ENCODE peak calls at places on chromosomes 7 and 10, in nine cellular contexts. B, S, R, G, T, D, E, M and P are unnamed samples.

GRCh38 chr7:121547341-121548092 is 151.4 kb upstream of the FAM3C start:
- DNase-seq in B (peak; percentile 87), T (peak; percentile 75), E (peak; percentile 80), D (peak; percentile 83), S (peak; percentile 51), G (peak; percentile 76), R (peak; percentile 75), M (peak; percentile 63), P (peak; percentile 85)

GRCh38 chr10:71448146-71448545 is 51.4 kb downstream of the CDH23 start:
- DNase-seq in S (no peak), B (no peak), D (no peak), M (no peak), E (no peak), R (no peak), T (no peak), G (no peak), P (no peak)

GRCh38 chr10:21364196-21365114 is 161.0 kb downstream of the SKIDA1 start:
- DNase-seq in T (no peak), D (peak; percentile 44), E (peak; percentile 85), G (peak; percentile 97), S (no peak), R (peak; percentile 89), B (peak; percentile 87), M (peak; percentile 94), P (no peak)

GRCh38 chr10:25209618-25210017 is 34.8 kb downstream of the GPR158 start:
- DNase-seq in E (no peak), M (no peak), B (no peak), T (no peak), S (no peak), D (no peak), G (no peak), R (no peak), P (no peak)

GRCh38 chr7:7524121-7524520 is 11.6 kb downstream of the COL28A1 start:
- DNase-seq in S (no peak), M (no peak), R (no peak), T (no peak), B (peak; percentile 41), E (no peak), G (no peak), D (no peak), P (no peak)

GRCh38 chr7:2253021-2253420 is 11.0 kb downstream of the NUDT1 start:
- DNase-seq in B (no peak), M (no peak), D (no peak), S (no peak), E (no peak), T (no peak), R (no peak), G (no peak), P (no peak)

GRCh38 chr7:6203381-6203780 is 69.0 kb downstream of the CYTH3 start:
- DNase-seq in D (no peak), B (no peak), R (no peak), G (no peak), M (no peak), E (no peak), T (no peak), S (no peak), P (no peak)

GRCh38 chr10:70461397-70462348 is 16.9 kb upstream of the PALD1 start:
- DNase-seq in S (peak; percentile 85), G (peak; percentile 89), B (peak; percentile 74), R (peak; percentile 77), E (peak; percentile 92), M (peak; percentile 67), D (peak; percentile 72), T (peak; percentile 74), P (peak; percentile 58)

GRCh38 chr7:99737726-99738125 is 2.7 kb upstream of the CYP3A7 start:
- DNase-seq in G (no peak), E (no peak), T (no peak), S (no peak), R (no peak), D (no peak), M (no peak), B (no peak), P (no peak)

GRCh38 chr10:132253092-132253687 is 54.6 kb downstream of the STK32C start:
- DNase-seq in D (no peak), E (peak; percentile 39), G (no peak), R (no peak), T (no peak), B (no peak), S (no peak), M (no peak), P (no peak)

GRCh38 chr7:78912781-78913180 is 540.7 kb downstream of the MAGI2 start:
- DNase-seq in G (peak; percentile 29), S (no peak), B (peak; percentile 44), T (no peak), R (no peak), M (no peak), D (no peak), E (no peak), P (no peak)

GRCh38 chr10:28418069-28418468 is 114.8 kb upstream of the WAC start:
- DNase-seq in B (no peak), E (no peak), M (no peak), D (no peak), T (no peak), R (no peak), G (no peak), S (no peak), P (no peak)

GRCh38 chr7:101593556-101593955 is 35.5 kb downstream of the MYL10 start:
- DNase-seq in S (no peak), M (no peak), D (no peak), R (no peak), G (no peak), T (no peak), E (no peak), B (no peak), P (no peak)

GRCh38 chr7:116145245-116145852 is 65.0 kb upstream of the TES start:
- DNase-seq in R (no peak), G (no peak), E (no peak), B (no peak), S (no peak), M (no peak), D (no peak), T (no peak), P (peak; percentile 78)

GRCh38 chr10:126905776-126906703 is 812 bp downstream of the DOCK1 start:
- DNase-seq in M (no peak), G (no peak), E (peak; percentile 88), B (peak; percentile 75), R (peak; percentile 81), D (peak; percentile 56), S (peak; percentile 83), T (no peak), P (no peak)

GRCh38 chr7:17663056-17663675 is 277.1 kb downstream of the SNX13 start:
- DNase-seq in D (peak; percentile 19), R (no peak), T (no peak), B (peak; percentile 94), S (no peak), M (no peak), G (peak; percentile 67), E (no peak), P (no peak)

GRCh38 chr10:133336131-133337078 is at the start of gene CALY:
- DNase-seq in B (peak; percentile 15), G (no peak), D (no peak), E (peak; percentile 82), R (peak; percentile 80), S (peak; percentile 92), T (no peak), M (no peak), P (no peak)
- H2AFZ ChIP-seq in B (no peak within 1 kb of the TSS), G (no peak within 1 kb of the TSS), D (no peak within 1 kb of the TSS), E (no peak within 1 kb of the TSS), R (no peak within 1 kb of the TSS), S (no peak within 1 kb of the TSS), T (no peak within 1 kb of the TSS), M (no peak within 1 kb of the TSS), P (no peak within 1 kb of the TSS)

GRCh38 chr7:138233189-138233588 is 156.9 kb downstream of the AKR1D1 start:
- DNase-seq in M (no peak), S (no peak), T (no peak), E (no peak), D (no peak), G (no peak), R (no peak), B (no peak), P (no peak)
- TF ChIP-seq EZH2phosphoT487 in M (no peak), S (no peak), T (no peak), E (no peak), D (no peak), G (no peak), R (no peak), B (no peak), P (no peak)

DNA sequence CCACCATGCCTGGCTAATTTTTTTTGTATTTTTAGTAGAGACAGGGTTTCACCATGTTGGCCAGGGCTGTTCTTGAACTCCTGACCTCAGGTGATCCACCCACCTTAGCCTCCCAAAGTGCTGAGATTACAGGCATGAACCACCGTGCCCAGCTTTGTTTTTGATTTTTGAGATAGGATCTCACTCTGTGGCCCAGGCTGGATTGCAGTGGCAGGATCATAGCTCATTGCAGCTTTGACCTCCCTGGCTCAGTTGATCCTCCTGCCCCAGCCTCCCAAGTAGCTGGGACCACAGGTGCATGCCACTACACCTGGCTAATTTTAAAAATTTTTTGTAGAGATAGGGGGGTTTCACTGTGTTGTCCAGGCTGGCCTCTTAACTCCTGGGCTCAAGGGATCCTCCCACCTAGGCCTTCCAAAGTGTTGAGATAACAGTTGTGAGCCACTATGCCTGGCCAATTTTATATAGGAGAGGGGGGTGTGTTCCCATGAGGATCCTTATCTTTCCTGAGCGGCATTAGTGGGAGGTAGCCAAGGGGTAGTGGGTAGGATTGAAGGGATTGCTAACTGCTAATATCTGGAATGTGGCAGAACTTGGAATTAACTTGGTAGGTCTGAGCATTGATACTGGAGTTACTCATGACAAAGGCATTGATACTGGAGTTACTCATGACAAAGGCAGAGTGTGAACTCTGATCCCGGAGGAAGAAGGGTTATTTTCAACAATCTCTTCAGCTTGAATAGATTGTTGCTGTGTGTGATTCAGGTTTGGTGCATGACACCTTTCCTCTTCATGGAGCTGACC is 1.0 kb upstream of the NOLC1 start:
- DNase-seq in R (no peak), B (peak; percentile 81), M (no peak), E (no peak), D (peak; percentile 25), T (no peak), G (peak; percentile 63), S (no peak), P (no peak)
- H3K4me2 ChIP-seq in R (peak overlapping the region; percentile 61), B (peak overlapping the region; percentile 97), M (peak overlapping the region; percentile 68), E (peak overlapping the region; percentile 61), D (peak overlapping the region; percentile 69), T (peak overlapping the region; percentile 60), G (peak overlapping the region; percentile 79), S (peak overlapping the region; percentile 93), P (peak overlapping the region; percentile 58)

GRCh38 chr7:20558963-20559716 is 56.3 kb upstream of the ABCB5 start:
- DNase-seq in S (peak; percentile 44), E (no peak), M (no peak), T (no peak), R (no peak), B (no peak), D (no peak), G (no peak), P (no peak)

GRCh38 chr7:20559883-20560282 is 55.6 kb upstream of the ABCB5 start:
- DNase-seq in E (no peak), G (no peak), S (no peak), T (no peak), B (no peak), M (no peak), R (no peak), D (no peak), P (no peak)

GRCh38 chr7:20556091-20556490 is 59.4 kb upstream of the ABCB5 start:
- DNase-seq in D (no peak), R (no peak), S (no peak), B (no peak), G (no peak), E (no peak), M (no peak), T (no peak), P (no peak)

DNA sequence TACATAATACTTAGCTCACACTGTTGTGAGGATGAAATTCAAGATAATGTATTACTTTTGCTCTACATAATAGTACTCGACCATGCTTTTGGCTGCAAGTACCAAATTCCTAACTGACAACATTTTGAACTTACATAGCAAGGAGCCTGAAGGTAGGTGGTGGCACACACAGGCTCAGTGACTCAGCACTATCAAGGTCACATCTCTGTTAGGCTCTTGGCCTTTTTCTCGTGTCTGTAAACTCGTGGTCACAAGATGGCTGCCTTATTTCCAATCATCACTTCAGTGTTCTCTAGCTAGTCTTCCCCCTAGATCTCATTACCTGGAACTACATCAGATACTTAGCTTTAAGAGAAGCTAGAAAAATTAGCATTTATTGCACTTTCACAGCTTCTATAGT is 61.4 kb upstream of the ABCB5 start:
- DNase-seq in M (no peak), T (no peak), G (no peak), R (no peak), D (no peak), B (no peak), S (no peak), E (peak; percentile 11), P (no peak)
- H2AFZ ChIP-seq in M (peak overlapping the region; percentile 75), T (no peak overlapping the region), G (peak overlapping the region; percentile 34), R (no peak overlapping the region), D (no peak overlapping the region), B (no peak overlapping the region), S (no peak overlapping the region), E (no peak overlapping the region), P (no peak overlapping the region)